ENCODE peak calls at places on chromosome 9, in ten cellular contexts. D is dermis blood vessel endothelial cell; C is MV-4-11; E is sciatic nerve; R is OCI-LY7; U is iPS DF 6.9; Q is non-pigmented ciliary epithelial cell; Z is Right ventricle myocardium inferior; B is mammary epithelial cell; L is stimulated activated naive CD4-positive, alpha-beta T cell. J is an unnamed sample.

GRCh38 chr9:136036050-136036449 is 59.0 kb downstream of the NACC2 start:
- DNase-seq in L (no peak), B (no peak), C (no peak), Q (no peak), Z (no peak), E (no peak), D (peak), R (no peak), U (no peak), J (no peak)

GRCh38 chr9:20929276-20929675 is 102.2 kb downstream of the HACD4 start:
- DNase-seq in L (no peak), R (no peak), C (no peak), Z (no peak), D (peak), Q (no peak), U (no peak), E (no peak), B (no peak), J (peak)

GRCh38 chr9:105901514-105902109 is 207.3 kb downstream of the TMEM38B start:
- DNase-seq in R (peak), L (no peak), Z (no peak), B (peak), U (no peak), E (no peak), Q (no peak), D (peak), C (no peak), J (peak)

GRCh38 chr9:91945277-91946074 is 4.6 kb downstream of the ROR2 start:
- DNase-seq in D (no peak), U (no peak), E (no peak), B (no peak), L (no peak), R (no peak), Q (no peak), C (no peak), Z (no peak), J (no peak)

GRCh38 chr9:3478549-3478953 is 47.2 kb downstream of the RFX3 start:
- DNase-seq in R (peak), B (peak), C (no peak), L (no peak), U (no peak), E (no peak), Z (no peak), D (peak), Q (no peak), J (peak)

GRCh38 chr9:77019810-77020437 is 469 bp downstream of the FOXB2 start:
- DNase-seq in C (no peak), Q (no peak), R (no peak), E (no peak), L (no peak), D (no peak), U (no peak), B (no peak), Z (no peak), J (no peak)

GRCh38 chr9:125561497-125562148 is 145.4 kb downstream of the MAPKAP1 start:
- DNase-seq in E (no peak), U (no peak), R (peak), C (peak), B (no peak), L (no peak), D (no peak), Q (no peak), Z (no peak), J (no peak)

GRCh38 chr9:38127271-38127839 is 58.3 kb upstream of the SHB start:
- DNase-seq in R (no peak), D (no peak), U (no peak), L (no peak), Z (no peak), B (no peak), Q (no peak), C (peak), E (no peak), J (no peak)

GRCh38 chr9:99353408-99353807 is 131.3 kb downstream of the SEC61B start:
- DNase-seq in E (no peak), B (peak), D (no peak), R (no peak), Z (no peak), C (no peak), L (no peak), Q (peak), U (no peak), J (no peak)

GRCh38 chr9:121975801-121976277 is 117.3 kb downstream of the TTLL11 start:
- DNase-seq in B (peak), U (no peak), Q (no peak), C (peak), L (no peak), E (no peak), R (no peak), Z (no peak), D (no peak), J (no peak)

GRCh38 chr9:70987986-70988385 is 133.4 kb downstream of the TRPM3 start:
- DNase-seq in C (no peak), L (no peak), R (no peak), U (no peak), Z (no peak), D (no peak), B (no peak), Q (peak), E (no peak), J (no peak)

GRCh38 chr9:7212101-7212500 is 454.3 kb downstream of the KDM4C start:
- DNase-seq in L (no peak), E (no peak), U (no peak), B (peak), Q (no peak), D (no peak), C (no peak), R (no peak), Z (no peak), J (no peak)

GRCh38 chr9:72351538-72352453 is 13.2 kb downstream of the ZFAND5 start:
- DNase-seq in L (no peak), Z (no peak), B (peak), E (no peak), U (no peak), R (no peak), D (no peak), C (no peak), Q (no peak), J (peak)

GRCh38 chr9:8572209-8572608 is 772.6 kb upstream of the DMAC1 start:
- DNase-seq in E (no peak), R (no peak), L (no peak), B (no peak), C (no peak), U (no peak), Z (no peak), Q (no peak), D (no peak), J (no peak)

GRCh38 chr9:121324316-121324715 is 45.7 kb downstream of the STOM start:
- DNase-seq in C (peak), B (no peak), L (no peak), R (no peak), U (no peak), Q (no peak), Z (no peak), D (no peak), E (no peak), J (no peak)

GRCh38 chr9:87443461-87443860 is 54.2 kb upstream of the DAPK1 start:
- DNase-seq in E (no peak), Z (no peak), Q (no peak), B (no peak), D (no peak), R (no peak), L (no peak), U (no peak), C (no peak), J (no peak)

GRCh38 chr9:33379666-33380389 is 22.5 kb downstream of the AQP7 start:
- DNase-seq in Z (no peak), U (no peak), B (no peak), E (peak), D (no peak), Q (no peak), L (no peak), C (no peak), R (no peak), J (no peak)

GRCh38 chr9:131954299-131954698 is 125.4 kb downstream of the MED27 start:
- DNase-seq in D (peak), R (peak), Q (no peak), Z (no peak), C (no peak), B (peak), U (no peak), E (no peak), L (no peak), J (no peak)

GRCh38 chr9:107638922-107639321 is 149.4 kb upstream of the KLF4 start:
- DNase-seq in B (no peak), Z (peak), Q (no peak), U (no peak), E (peak), D (peak), C (peak), L (no peak), R (peak), J (peak)

GRCh38 chr9:70043689-70044449 is at the start of gene MAMDC2:
- DNase-seq in Q (no peak), E (peak), U (no peak), Z (peak), B (peak), L (no peak), D (peak), R (no peak), C (no peak), J (peak)

GRCh38 chr9:95055851-95056551 is 261.5 kb downstream of the FANCC start:
- DNase-seq in Q (no peak), C (no peak), R (no peak), U (no peak), Z (no peak), E (no peak), L (no peak), B (no peak), D (peak), J (peak)